ENCODE peak calls at places on chromosomes 12 and 14, in nine cellular contexts. L is cardiac fibroblast, Q is adrenal gland, X is endothelial cell of umbilical vein, T is coronary artery, O is mesendoderm, U is Panc1, F is mucosa of descending colon, Y is neuronal stem cell. H is an unnamed sample.

GRCh38 chr12:57444744-57445143 is 10.2 kb downstream of the INHBC start:
- DNase-seq in O (no peak), L (no peak), T (no peak), Y (no peak), Q (no peak), X (no peak), F (no peak), U (no peak), H (no peak)

GRCh38 chr12:27332407-27333310 is at the start of gene BMAL2:
- DNase-seq in X (peak; percentile 58), Q (no peak), T (no peak), F (peak; percentile 54), L (peak; percentile 37), O (peak; percentile 69), Y (peak; percentile 56), U (no peak), H (no peak)

GRCh38 chr12:47828967-47829482 is 9.3 kb upstream of the HDAC7 start:
- DNase-seq in F (peak; percentile 83), O (peak; percentile 84), L (peak; percentile 73), Q (peak; percentile 94), X (peak; percentile 77), T (peak; percentile 88), U (no peak), Y (no peak), H (no peak)

GRCh38 chr12:98998697-98999299 is 353.7 kb downstream of the APAF1 start:
- DNase-seq in X (peak; percentile 49), L (peak; percentile 69), U (peak; percentile 25), F (no peak), T (no peak), Y (peak; percentile 37), O (peak; percentile 47), Q (no peak), H (peak; percentile 28)

GRCh38 chr12:79690156-79690605 is 583 bp downstream of the PAWR start:
- DNase-seq in Y (peak; percentile 67), L (no peak), U (no peak), O (no peak), F (peak; percentile 76), T (peak; percentile 77), X (no peak), Q (peak; percentile 54), H (no peak)

GRCh38 chr12:5428332-5429221 is 3.3 kb upstream of the NTF3 start:
- DNase-seq in Q (no peak), T (no peak), Y (peak; percentile 38), X (peak; percentile 50), L (peak; percentile 32), F (no peak), U (no peak), O (peak; percentile 74), H (no peak)

GRCh38 chr12:41940571-41940970 is 204.1 kb downstream of the GXYLT1 start:
- DNase-seq in T (no peak), U (no peak), O (no peak), X (no peak), Q (no peak), Y (no peak), F (no peak), L (no peak), H (no peak)

GRCh38 chr12:118360785-118361404 is 11.8 kb downstream of the TAOK3 start:
- DNase-seq in O (no peak), Q (no peak), L (peak; percentile 82), X (peak; percentile 87), F (no peak), U (no peak), Y (no peak), T (no peak), H (no peak)

GRCh38 chr12:21526053-21526452 is at the start of gene SPX:
- DNase-seq in X (no peak), Y (no peak), U (no peak), O (no peak), T (no peak), F (no peak), Q (no peak), L (peak; percentile 42), H (no peak)

GRCh38 chr14:68527329-68527851 is 265.5 kb downstream of the ZFP36L1 start:
- DNase-seq in Y (no peak), F (no peak), L (peak; percentile 34), U (no peak), O (peak; percentile 34), T (no peak), Q (no peak), X (peak; percentile 40), H (no peak)

GRCh38 chr12:51818567-51819300 is 29.8 kb downstream of the FIGNL2 start:
- DNase-seq in T (no peak), O (no peak), Q (no peak), Y (no peak), U (no peak), L (peak; percentile 83), F (no peak), X (no peak), H (peak; percentile 52)

GRCh38 chr14:90677484-90678045 is 138.7 kb downstream of the TTC7B start:
- DNase-seq in Q (no peak), O (no peak), F (no peak), T (no peak), Y (no peak), U (no peak), X (peak; percentile 75), L (peak; percentile 74), H (no peak)

GRCh38 chr14:69263364-69263763 is 3.4 kb downstream of the GALNT16 start:
- DNase-seq in T (peak; percentile 96), F (peak; percentile 46), L (peak; percentile 99), Q (peak; percentile 80), U (no peak), Y (no peak), O (no peak), X (no peak), H (peak; percentile 97)

GRCh38 chr12:52005903-52006703 is 643 bp upstream of the TAMALIN start:
- DNase-seq in F (peak; percentile 81), X (no peak), T (no peak), L (no peak), Y (no peak), O (peak; percentile 76), Q (peak; percentile 83), U (no peak), H (no peak)

GRCh38 chr14:92022036-92022435 is 17.8 kb downstream of the TRIP11 start:
- DNase-seq in U (no peak), O (no peak), F (no peak), L (no peak), Y (no peak), X (no peak), T (no peak), Q (no peak), H (no peak)

GRCh38 chr12:6553051-6553868 is 2.6 kb downstream of the IFFO1 start:
- DNase-seq in F (no peak), T (peak; percentile 79), L (peak; percentile 97), Q (peak; percentile 91), U (no peak), X (no peak), O (no peak), Y (no peak), H (peak; percentile 76)

GRCh38 chr12:32617549-32617948 is 61.6 kb upstream of the DNM1L start:
- DNase-seq in Q (no peak), X (no peak), F (no peak), L (no peak), Y (no peak), T (no peak), U (no peak), O (no peak), H (no peak)

GRCh38 chr12:49389092-49389703 is 21.9 kb downstream of the SPATS2 start:
- DNase-seq in F (peak; percentile 59), O (peak; percentile 92), Y (peak; percentile 41), Q (no peak), U (no peak), L (no peak), X (no peak), T (no peak), H (no peak)

DNA sequence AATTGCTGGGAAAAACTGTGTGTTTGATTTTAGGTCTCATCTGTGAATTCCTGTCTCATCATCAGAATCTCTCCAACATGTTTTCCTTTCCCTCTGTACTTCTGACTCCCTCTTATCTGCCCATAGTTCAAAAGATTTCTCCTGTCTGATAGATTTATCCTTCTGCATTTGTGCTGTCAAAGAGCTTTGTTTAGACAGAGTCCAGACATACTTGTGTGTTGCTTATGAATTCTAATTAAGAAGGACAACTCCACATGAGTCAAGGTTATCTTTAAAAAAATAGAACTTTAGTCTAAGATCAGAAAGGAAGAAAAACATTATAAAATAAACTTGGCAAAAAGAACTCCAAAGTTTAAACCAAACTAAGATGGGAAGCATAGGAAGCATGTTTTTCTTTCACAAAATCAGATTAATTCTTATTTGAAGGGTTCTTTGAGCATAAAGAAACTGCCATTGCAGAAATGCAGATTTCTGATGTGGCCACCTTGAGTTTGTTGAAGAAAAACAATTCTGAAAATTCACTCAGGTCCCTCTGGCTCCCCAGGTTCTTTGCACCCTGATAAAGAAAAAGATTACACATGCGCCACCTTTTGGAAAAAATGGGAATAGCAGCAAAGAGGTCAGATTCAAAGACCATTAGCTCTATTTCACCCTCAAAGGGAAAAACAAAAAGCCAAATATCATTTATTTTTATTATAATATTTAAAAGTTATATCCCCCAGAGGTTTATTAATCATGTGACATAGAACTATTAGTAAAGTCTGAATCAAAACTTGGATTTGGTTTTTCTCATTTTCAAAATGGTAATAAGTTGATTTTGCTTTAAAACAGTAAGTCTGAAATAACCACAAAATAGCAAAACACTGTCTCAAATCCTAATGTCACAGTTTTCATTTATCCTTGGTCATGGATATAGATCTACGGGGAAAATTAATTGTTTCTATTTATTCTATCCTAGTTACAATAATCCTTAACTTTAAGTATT is 143.7 kb upstream of the DCN start:
- DNase-seq in O (peak; percentile 64), T (no peak), Q (peak; percentile 55), F (no peak), X (peak; percentile 59), L (peak; percentile 83), Y (peak; percentile 73), U (peak; percentile 20), H (no peak)
- H3K4me3 ChIP-seq in O (no peak overlapping the region), T (no peak overlapping the region), Q (no peak overlapping the region), F (no peak overlapping the region), X (no peak overlapping the region), L (no peak overlapping the region), Y (no peak overlapping the region), U (no peak overlapping the region), H (no peak overlapping the region)

GRCh38 chr14:24187538-24187915 is 1.1 kb downstream of the IPO4 start:
- DNase-seq in O (no peak), U (no peak), X (no peak), F (no peak), T (peak; percentile 72), Y (no peak), Q (no peak), L (no peak), H (no peak)
- H3K4me3 ChIP-seq in O (no peak overlapping the region), U (peak overlapping the region; percentile 81), X (no peak overlapping the region), F (no peak overlapping the region), T (peak overlapping the region; percentile 90), Y (peak overlapping the region; percentile 33), Q (no peak overlapping the region), L (no peak overlapping the region), H (peak overlapping the region; percentile 59)

GRCh38 chr12:14960548-14961465 is 594 bp downstream of the ARHGDIB start:
- DNase-seq in F (peak; percentile 55), Y (no peak), U (no peak), Q (no peak), L (peak; percentile 69), X (peak; percentile 83), O (no peak), T (no peak), H (no peak)
- H3K4me3 ChIP-seq in F (peak overlapping the region; percentile 10), Y (no peak overlapping the region), U (no peak overlapping the region), Q (peak overlapping the region; percentile 17), L (peak overlapping the region; percentile 46), X (peak overlapping the region; percentile 64), O (no peak overlapping the region), T (peak overlapping the region; percentile 63), H (no peak overlapping the region)

DNA sequence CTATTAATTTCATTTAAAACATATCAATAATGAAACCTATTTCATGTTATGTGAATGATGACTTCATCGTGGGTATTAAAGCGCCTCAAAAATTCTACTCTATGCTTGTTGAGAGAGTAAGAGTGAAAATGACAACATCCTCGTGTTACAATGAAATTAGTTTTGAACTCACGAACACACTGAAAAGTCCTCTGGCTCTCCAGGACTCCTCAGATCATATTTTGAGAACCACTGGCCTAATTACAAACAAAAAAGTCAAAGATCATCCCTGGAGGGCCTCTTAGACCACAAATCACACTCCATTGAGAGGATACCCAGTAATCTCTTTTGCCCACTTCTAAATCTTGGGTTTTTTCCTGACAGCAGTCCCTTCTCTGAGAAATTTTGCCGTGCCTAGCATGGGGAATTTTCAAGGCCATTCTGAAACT is 19.1 kb downstream of the DAAM1 start:
- DNase-seq in Q (no peak), T (no peak), L (no peak), Y (no peak), U (no peak), F (no peak), O (no peak), X (no peak), H (no peak)
- H3K4me3 ChIP-seq in Q (no peak overlapping the region), T (no peak overlapping the region), L (no peak overlapping the region), Y (no peak overlapping the region), U (no peak overlapping the region), F (no peak overlapping the region), O (no peak overlapping the region), X (no peak overlapping the region), H (no peak overlapping the region)